ENCODE peak calls at places on chromosomes 4 and X, in four cellular contexts. X is C1 segment of cervical spinal cord; D is heart left ventricle; J is Jurkat, Clone E6-1. E is an unnamed sample.
A peak's percentile ranks its signal among the peaks of the same experiment; 100 is the strongest.

GRCh38 chrX:40012039-40012799 is 85.5 kb downstream of the BCOR start:
- DNase-seq in X (no peak), D (peak; percentile 61), J (no peak), E (no peak)

GRCh38 chr4:27684501-27685077 is 823.9 kb downstream of the STIM2 start:
- DNase-seq in X (no peak), D (peak; percentile 32), J (peak; percentile 46), E (peak; percentile 86)

GRCh38 chrX:12013220-12013619 is 125.1 kb upstream of the FRMPD4 start:
- DNase-seq in X (no peak), D (no peak), J (no peak), E (no peak)

GRCh38 chr4:78288327-78288726 is 231.2 kb downstream of the FRAS1 start:
- DNase-seq in X (no peak), D (no peak), J (no peak), E (no peak)

GRCh38 chrX:107551546-107551945 is 76.8 kb upstream of the PRPS1 start:
- DNase-seq in X (peak; percentile 9), D (no peak), J (no peak), E (no peak)

GRCh38 chr4:125155251-125155650 is 159.5 kb upstream of the FAT4 start:
- DNase-seq in X (no peak), D (no peak), J (no peak), E (no peak)

GRCh38 chrX:150581093-150581775 is 12.8 kb downstream of the MTM1 start:
- DNase-seq in X (no peak), D (no peak), J (no peak), E (no peak)

GRCh38 chrX:96182366-96182765 is 502.3 kb upstream of the DIAPH2 start:
- DNase-seq in X (no peak), D (no peak), J (peak; percentile 2), E (no peak)

GRCh38 chrX:134671207-134671750 is 13.0 kb upstream of the PLAC1 start:
- DNase-seq in X (no peak), D (no peak), J (no peak), E (no peak)

GRCh38 chr4:150337709-150338108 is 244.2 kb upstream of the MAB21L2 start:
- DNase-seq in X (no peak), D (no peak), J (no peak), E (no peak)

GRCh38 chrX:130756233-130756632 is 146.8 kb downstream of the ENOX2 start:
- DNase-seq in X (no peak), D (no peak), J (no peak), E (no peak)

GRCh38 chr4:180999217-180999616 is 1244.0 kb upstream of the TENM3 start:
- DNase-seq in X (no peak), D (no peak), J (no peak), E (no peak)

GRCh38 chr4:17064959-17065358 is 166.5 kb upstream of the LDB2 start:
- DNase-seq in X (no peak), D (no peak), J (peak; percentile 25), E (no peak)

GRCh38 chrX:154652311-154653047 is 900 bp downstream of the CTAG2 start:
- DNase-seq in X (no peak), D (no peak), J (no peak), E (no peak)

GRCh38 chr4:186016796-186017195 is 52.2 kb upstream of the TLR3 start:
- DNase-seq in X (no peak), D (no peak), J (no peak), E (no peak)

GRCh38 chr4:140213736-140214135 is 59.8 kb upstream of the MAML3 start:
- DNase-seq in X (no peak), D (no peak), J (no peak), E (no peak)

GRCh38 chr4:107183155-107183774 is 147.2 kb upstream of the DKK2 start:
- DNase-seq in X (peak; percentile 46), D (no peak), J (peak; percentile 35), E (no peak)

GRCh38 chr4:104064650-104065577 is 345.1 kb upstream of the TACR3 start:
- DNase-seq in X (peak; percentile 1), D (no peak), J (peak; percentile 12), E (peak; percentile 82)

GRCh38 chr4:76753814-76754213 is 144.1 kb downstream of the SOWAHB start:
- DNase-seq in X (no peak), D (no peak), J (no peak), E (no peak)

GRCh38 chr4:40311811-40312346 is 23.3 kb upstream of the CHRNA9 start:
- DNase-seq in X (no peak), D (no peak), J (peak; percentile 99), E (no peak)

GRCh38 chrX:150363561-150364346 is 637 bp downstream of the MAMLD1 start:
- DNase-seq in X (no peak), D (no peak), J (no peak), E (peak; percentile 38)

GRCh38 chr4:152255437-152255836 is 280.5 kb downstream of the FBXW7 start:
- DNase-seq in X (no peak), D (peak; percentile 46), J (peak; percentile 82), E (no peak)

GRCh38 chrX:148535639-148536038 is 35.2 kb downstream of the AFF2 start:
- DNase-seq in X (no peak), D (no peak), J (no peak), E (no peak)

GRCh38 chr4:149531861-149532260 is 283.8 kb downstream of the IQCM start:
- DNase-seq in X (no peak), D (no peak), J (no peak), E (no peak)

GRCh38 chr4:6283282-6283681 is 13.6 kb downstream of the WFS1 start:
- DNase-seq in X (no peak), D (no peak), J (no peak), E (no peak)

GRCh38 chr4:3257125-3257690 is 8.2 kb downstream of the MSANTD1 start:
- DNase-seq in X (peak; percentile 29), D (peak; percentile 16), J (no peak), E (peak; percentile 69)

GRCh38 chr4:186765138-186765537 is 41.5 kb upstream of the FAT1 start:
- DNase-seq in X (no peak), D (no peak), J (no peak), E (no peak)

GRCh38 chrX:143664302-143664701 is 28.4 kb upstream of the SLITRK4 start:
- DNase-seq in X (peak; percentile 1), D (no peak), J (peak; percentile 0), E (no peak)

GRCh38 chrX:75276666-75277065 is 2.8 kb downstream of the UPRT start:
- DNase-seq in X (no peak), D (no peak), J (no peak), E (no peak)

GRCh38 chrX:69506617-69507499 is 2.7 kb downstream of the NALF2 start:
- DNase-seq in X (peak; percentile 2), D (no peak), J (no peak), E (no peak)

GRCh38 chr4:148962539-148963290 is 520.5 kb upstream of the NR3C2 start:
- DNase-seq in X (no peak), D (no peak), J (no peak), E (no peak)

GRCh38 chrX:130009658-130010223 is 27.3 kb downstream of the BCORL1 start:
- DNase-seq in X (no peak), D (no peak), J (no peak), E (no peak)

GRCh38 chr4:181971973-181972372 is 271.2 kb upstream of the TENM3 start:
- DNase-seq in X (no peak), D (peak; percentile 28), J (no peak), E (no peak)

E was measured in posterior cingulate gyrus.